ENCODE peak calls at places on chromosomes 13 and 19, in six cellular contexts. F, O, U, K, A and I are unnamed samples.

GRCh38 chr19:56476671-56477428 is at the start of gene ZNF667:
- DNase-seq in F (no peak), A (peak), K (peak), U (peak), O (no peak), I (no peak)

GRCh38 chr19:13861392-13861713 is 15.6 kb upstream of the NANOS3 start:
- DNase-seq in O (no peak), U (no peak), K (no peak), F (no peak), A (no peak), I (no peak)

GRCh38 chr13:77692746-77693448 is 4.6 kb upstream of the SLAIN1 start:
- DNase-seq in K (no peak), F (no peak), A (no peak), O (no peak), U (no peak), I (no peak)

GRCh38 chr19:39327990-39328705 is 7.5 kb upstream of the LRFN1 start:
- DNase-seq in A (peak), U (peak), O (peak), F (peak), K (peak), I (peak)

GRCh38 chr13:28299941-28300340 is 161.6 kb downstream of the PAN3 start:
- DNase-seq in K (no peak), O (no peak), F (no peak), A (no peak), U (no peak), I (no peak)

GRCh38 chr19:51439021-51439465 is 19.2 kb downstream of the SIGLEC8 start:
- DNase-seq in U (peak), K (no peak), A (peak), O (no peak), F (peak), I (no peak)

GRCh38 chr13:62687727-62688126 is 1272.1 kb upstream of the PCDH20 start:
- DNase-seq in F (no peak), O (no peak), U (no peak), A (no peak), K (peak), I (no peak)

GRCh38 chr19:20423381-20424207 is 142.0 kb downstream of the ZNF737 start:
- DNase-seq in F (no peak), K (no peak), U (peak), A (peak), O (peak), I (no peak)

GRCh38 chr13:24851546-24851945 is 87.6 kb downstream of the RNF17 start:
- DNase-seq in K (no peak), F (no peak), U (no peak), A (peak), O (no peak), I (no peak)

GRCh38 chr13:80436571-80437169 is 95.7 kb upstream of the SPRY2 start:
- DNase-seq in A (peak), K (no peak), F (no peak), O (no peak), U (no peak), I (no peak)